ENCODE peak calls at places on chromosomes 5 and 9, in seven cellular contexts. B is iris pigment epithelial cell; S is HTR-8/SVneo; N is T-helper 1 cell; K is astrocyte; Q is activated CD4-positive, CD25-positive, alpha-beta regulatory T cell; P is HFF-Myc. R is an unnamed sample.

GRCh38 chr9:136565075-136565721 is 19.4 kb upstream of the NOTCH1 start:
- DNase-seq in P (no peak), Q (no peak), B (no peak), S (no peak), N (no peak), K (peak; percentile 33), R (peak; percentile 79)

GRCh38 chr5:153974131-153974812 is 64.4 kb downstream of the FAM114A2 start:
- DNase-seq in P (peak; percentile 42), Q (no peak), K (no peak), B (peak; percentile 52), N (no peak), S (peak; percentile 64), R (no peak)

GRCh38 chr5:78899922-78900362 is 85.2 kb downstream of the ARSB start:
- DNase-seq in S (peak; percentile 22), P (no peak), N (no peak), B (peak; percentile 60), Q (no peak), K (peak; percentile 35), R (no peak)

GRCh38 chr5:75862872-75863271 is 145.6 kb upstream of the POC5 start:
- DNase-seq in K (no peak), Q (no peak), S (no peak), N (no peak), P (no peak), B (no peak), R (no peak)

GRCh38 chr5:140565780-140566095 is 1.1 kb downstream of the SLC35A4 start:
- DNase-seq in K (no peak), B (peak; percentile 10), P (no peak), S (no peak), Q (no peak), N (no peak), R (no peak)

GRCh38 chr5:23446436-23446835 is 61.0 kb upstream of the PRDM9 start:
- DNase-seq in K (no peak), B (peak; percentile 86), Q (no peak), S (no peak), N (no peak), P (no peak), R (no peak)

GRCh38 chr5:124592891-124593290 is 153.5 kb downstream of the ZNF608 start:
- DNase-seq in N (no peak), P (no peak), B (no peak), S (no peak), Q (no peak), K (no peak), R (peak; percentile 30)

GRCh38 chr9:14616188-14616982 is 76.8 kb downstream of the ZDHHC21 start:
- DNase-seq in K (peak; percentile 38), Q (no peak), S (peak; percentile 2), N (no peak), B (peak; percentile 69), P (peak; percentile 30), R (no peak)

GRCh38 chr5:55308254-55308836 is 556 bp downstream of the MTREX start:
- DNase-seq in Q (no peak), S (peak; percentile 17), B (no peak), P (no peak), K (no peak), N (no peak), R (peak; percentile 11)

GRCh38 chr5:2608391-2608790 is 143.1 kb downstream of the IRX2 start:
- DNase-seq in K (no peak), P (no peak), N (no peak), Q (no peak), B (no peak), S (no peak), R (no peak)

GRCh38 chr9:130940693-130941576 is 1.9 kb upstream of the FIBCD1 start:
- DNase-seq in K (no peak), S (peak; percentile 32), N (peak; percentile 46), P (no peak), B (peak; percentile 36), Q (peak; percentile 40), R (peak; percentile 85)

GRCh38 chr5:178450121-178450631 is 140.0 kb downstream of the COL23A1 start:
- DNase-seq in N (no peak), S (no peak), Q (no peak), P (no peak), B (no peak), K (no peak), R (no peak)

GRCh38 chr5:106822851-106823250 is 847.9 kb downstream of the EFNA5 start:
- DNase-seq in N (no peak), B (peak; percentile 4), S (no peak), K (no peak), P (no peak), Q (no peak), R (no peak)

GRCh38 chr5:82058710-82059109 is 86.9 kb downstream of the ATG10 start:
- DNase-seq in B (peak; percentile 22), N (no peak), Q (no peak), S (no peak), K (peak; percentile 46), P (no peak), R (no peak)

GRCh38 chr5:127051591-127051990 is 21.2 kb upstream of the MARCHF3 start:
- DNase-seq in K (no peak), P (no peak), B (no peak), S (no peak), N (no peak), Q (no peak), R (no peak)

GRCh38 chr9:135294826-135295225 is 184.8 kb upstream of the PPP1R26 start:
- DNase-seq in Q (no peak), N (no peak), S (no peak), P (no peak), K (no peak), B (no peak), R (no peak)

GRCh38 chr5:100852988-100853449 is 50.1 kb downstream of the ST8SIA4 start:
- DNase-seq in K (no peak), S (no peak), P (no peak), B (no peak), Q (no peak), N (no peak), R (no peak)

GRCh38 chr9:121499427-121500164 is at the start of gene GGTA1:
- DNase-seq in B (peak; percentile 56), N (no peak), Q (no peak), P (no peak), K (peak; percentile 36), S (peak; percentile 41), R (peak; percentile 22)

GRCh38 chr9:96344458-96345180 is 38.9 kb downstream of the SLC35D2 start:
- DNase-seq in Q (no peak), N (no peak), K (peak; percentile 96), B (peak; percentile 92), S (peak; percentile 84), P (peak; percentile 92), R (peak; percentile 58)

GRCh38 chr5:42423285-42424152 is at the start of gene GHR:
- DNase-seq in N (no peak), Q (no peak), S (peak; percentile 92), P (peak; percentile 63), B (peak; percentile 93), K (peak; percentile 86), R (peak; percentile 80)

GRCh38 chr5:10118150-10118549 is 131.5 kb downstream of the ATPSCKMT start:
- DNase-seq in B (no peak), K (no peak), P (no peak), Q (no peak), N (no peak), S (no peak), R (no peak)

GRCh38 chr9:131266301-131267229 is 9.7 kb downstream of the FAM78A start:
- DNase-seq in P (no peak), N (no peak), Q (no peak), B (no peak), K (no peak), S (no peak), R (no peak)

GRCh38 chr5:171450423-171451246 is 31.2 kb downstream of the FGF18 start:
- DNase-seq in B (peak; percentile 70), P (peak; percentile 49), Q (no peak), S (peak; percentile 80), N (no peak), K (peak; percentile 65), R (peak; percentile 42)

GRCh38 chr5:84304591-84304990 is 80.1 kb downstream of the EDIL3 start:
- DNase-seq in N (no peak), Q (no peak), B (peak; percentile 63), P (no peak), K (no peak), S (no peak), R (no peak)

GRCh38 chr9:6598249-6598725 is 47.2 kb downstream of the GLDC start:
- DNase-seq in B (no peak), N (no peak), P (no peak), S (no peak), K (no peak), Q (no peak), R (no peak)

GRCh38 chr5:102903074-102903871 is 148.2 kb downstream of the PAM start:
- DNase-seq in N (no peak), B (peak; percentile 22), K (peak; percentile 60), P (no peak), Q (no peak), S (no peak), R (no peak)

GRCh38 chr5:157384971-157385709 is 74.9 kb upstream of the NIPAL4 start:
- DNase-seq in P (peak; percentile 99), N (no peak), B (peak; percentile 98), Q (no peak), S (peak; percentile 82), K (peak; percentile 99), R (no peak)

GRCh38 chr5:113336975-113337374 is 97.8 kb downstream of the TSSK1B start:
- DNase-seq in B (peak; percentile 70), N (no peak), S (peak; percentile 37), P (no peak), K (peak; percentile 67), Q (no peak), R (no peak)

GRCh38 chr9:29799227-29799626 is 2225.9 kb upstream of the C9orf72 start:
- DNase-seq in S (no peak), K (no peak), B (no peak), N (no peak), P (no peak), Q (no peak), R (no peak)

GRCh38 chr9:136011376-136011702 is 50.2 kb upstream of the UBAC1 start:
- DNase-seq in Q (no peak), S (no peak), P (no peak), K (no peak), N (no peak), B (no peak), R (no peak)

GRCh38 chr5:39816111-39816834 is 391.5 kb upstream of the DAB2 start:
- DNase-seq in N (no peak), Q (no peak), P (no peak), K (no peak), B (no peak), S (no peak), R (no peak)

GRCh38 chr5:178551059-178551458 is 39.1 kb downstream of the COL23A1 start:
- DNase-seq in B (peak; percentile 46), P (no peak), Q (no peak), S (peak; percentile 49), N (no peak), K (peak; percentile 2), R (no peak)

GRCh38 chr9:83154821-83155220 is 91.9 kb upstream of the RASEF start:
- DNase-seq in Q (no peak), P (no peak), S (no peak), N (no peak), B (peak; percentile 51), K (peak; percentile 92), R (no peak)